ENCODE peak calls at places on chromosomes 12 and 14, in ten cellular contexts. Q is frontal cortex, Z is GM23338, J is RWPE1, F is occipital lobe, S is progenitor cell of endocrine pancreas, U is T-helper 9 cell, G is NCI-H2081, W is PC-3, T is NCI-H345. P is an unnamed sample.

GRCh38 chr12:89544730-89545184 is 18.9 kb upstream of the POC1B start:
- DNase-seq in Q (no peak), Z (peak), J (no peak), F (peak), S (no peak), U (no peak), G (peak), W (no peak), T (peak), P (no peak)

GRCh38 chr14:104066279-104066678 is 19.2 kb upstream of the ASPG start:
- DNase-seq in Q (no peak), Z (no peak), J (no peak), F (no peak), S (no peak), U (no peak), G (no peak), W (no peak), T (no peak), P (no peak)

GRCh38 chr12:103503546-103504480 is 8.0 kb upstream of the C12orf42 start:
- DNase-seq in Q (no peak), Z (peak), J (no peak), F (no peak), S (peak), U (peak), G (peak), W (no peak), T (no peak), P (no peak)

GRCh38 chr14:35985504-35986218 is 159.5 kb downstream of the BRMS1L start:
- DNase-seq in Q (no peak), Z (peak), J (no peak), F (no peak), S (no peak), U (no peak), G (no peak), W (no peak), T (no peak), P (no peak)

GRCh38 chr12:100168562-100168961 is 25.9 kb upstream of the BLTP3B start:
- DNase-seq in Q (no peak), Z (no peak), J (peak), F (no peak), S (no peak), U (no peak), G (no peak), W (peak), T (no peak), P (no peak)

GRCh38 chr12:91400249-91400648 is 217.6 kb upstream of the DCN start:
- DNase-seq in Q (no peak), Z (no peak), J (no peak), F (no peak), S (no peak), U (no peak), G (no peak), W (no peak), T (no peak), P (no peak)

GRCh38 chr12:3604750-3605638 is 114.0 kb downstream of the PRMT8 start:
- DNase-seq in Q (peak), Z (peak), J (peak), F (peak), S (no peak), U (no peak), G (peak), W (peak), T (peak), P (peak)

GRCh38 chr12:76674669-76675315 is 89.1 kb upstream of the ZDHHC17 start:
- DNase-seq in Q (no peak), Z (no peak), J (no peak), F (no peak), S (no peak), U (no peak), G (no peak), W (no peak), T (no peak), P (no peak)

GRCh38 chr14:51079085-51079484 is 15.8 kb downstream of the TRIM9 start:
- DNase-seq in Q (no peak), Z (no peak), J (no peak), F (no peak), S (no peak), U (no peak), G (no peak), W (no peak), T (no peak), P (no peak)

GRCh38 chr12:67649165-67650126 is 901 bp downstream of the DYRK2 start:
- DNase-seq in Q (peak), Z (peak), J (peak), F (no peak), S (peak), U (peak), G (peak), W (peak), T (no peak), P (no peak)

GRCh38 chr12:58931518-58931917 is 11.2 kb upstream of the LRIG3 start:
- DNase-seq in Q (no peak), Z (peak), J (no peak), F (no peak), S (no peak), U (no peak), G (no peak), W (no peak), T (no peak), P (no peak)

GRCh38 chr14:39469094-39469710 is 37.0 kb upstream of the FBXO33 start:
- DNase-seq in Q (no peak), Z (peak), J (no peak), F (no peak), S (no peak), U (no peak), G (no peak), W (no peak), T (no peak), P (no peak)

GRCh38 chr12:109773384-109774011 is 59.7 kb downstream of the TRPV4 start:
- DNase-seq in Q (no peak), Z (no peak), J (peak), F (peak), S (no peak), U (no peak), G (no peak), W (peak), T (no peak), P (no peak)

GRCh38 chr12:128365831-128366231 is 98.9 kb downstream of the TMEM132C start:
- DNase-seq in Q (peak), Z (no peak), J (no peak), F (peak), S (no peak), U (no peak), G (no peak), W (no peak), T (no peak), P (peak)

GRCh38 chr14:103896578-103896977 is 31.7 kb upstream of the TDRD9 start:
- DNase-seq in Q (no peak), Z (no peak), J (no peak), F (no peak), S (no peak), U (no peak), G (no peak), W (no peak), T (no peak), P (no peak)

GRCh38 chr14:100578552-100578951 is 8.7 kb downstream of the BEGAIN start:
- DNase-seq in Q (no peak), Z (no peak), J (no peak), F (no peak), S (no peak), U (no peak), G (no peak), W (no peak), T (no peak), P (no peak)

GRCh38 chr12:20409639-20410038 is 41.3 kb downstream of the PDE3A start:
- DNase-seq in Q (no peak), Z (no peak), J (no peak), F (no peak), S (no peak), U (no peak), G (no peak), W (no peak), T (no peak), P (no peak)

GRCh38 chr12:96431067-96431466 is 30.8 kb upstream of the CDK17 start:
- DNase-seq in Q (no peak), Z (no peak), J (no peak), F (no peak), S (no peak), U (no peak), G (no peak), W (no peak), T (no peak), P (no peak)

GRCh38 chr14:98368214-98368613 is 903.8 kb downstream of the BCL11B start:
- DNase-seq in Q (no peak), Z (no peak), J (no peak), F (no peak), S (no peak), U (no peak), G (no peak), W (no peak), T (peak), P (no peak)

GRCh38 chr14:51540364-51540763 is 111.3 kb upstream of the FRMD6 start:
- DNase-seq in Q (no peak), Z (no peak), J (no peak), F (no peak), S (no peak), U (no peak), G (no peak), W (peak), T (no peak), P (no peak)